ENCODE peak calls at places on chromosomes 16 and 17, in four cellular contexts. X is SK-N-SH, H is GM12878, J is MM.1S. C is an unnamed sample. For H3K4me1, the result is how much of the 10 kb centered on the place peaks cover.

GRCh38 chr17:81402530-81402941 is 7.3 kb downstream of the BAHCC1 start:
- DNase-seq in H (no peak), J (no peak), X (no peak), C (no peak)

GRCh38 chr16:30715777-30716445 is 16.9 kb downstream of the SRCAP start:
- DNase-seq in H (no peak), J (no peak), X (no peak), C (no peak)

GRCh38 chr16:20814761-20815160 is 8.4 kb downstream of the REXO5 start:
- DNase-seq in X (no peak), H (no peak), J (no peak), C (no peak)

GRCh38 chr16:4318171-4318910 is 2.5 kb downstream of the GLIS2 start:
- DNase-seq in H (no peak), J (no peak), X (no peak), C (peak)

GRCh38 chr16:7338826-7339225 is 6.2 kb downstream of the RBFOX1 start:
- DNase-seq in H (no peak), J (no peak), X (no peak), C (no peak)

GRCh38 chr16:56849690-56850680 is 15.0 kb upstream of the SLC12A3 start:
- DNase-seq in J (no peak), H (no peak), X (no peak), C (no peak)

GRCh38 chr17:37019745-37020129 is 71.0 kb downstream of the AATF start:
- DNase-seq in J (no peak), H (no peak), X (no peak), C (no peak)

GRCh38 chr17:81512984-81513668 is 527 bp upstream of the ACTG1 start:
- DNase-seq in X (no peak), J (peak), H (no peak), C (peak)

GRCh38 chr17:71635187-71635586 is 485.6 kb upstream of the SOX9 start:
- DNase-seq in J (no peak), H (no peak), X (no peak), C (no peak)

GRCh38 chr17:8225813-8226535 is 15.6 kb upstream of the AURKB start:
- DNase-seq in H (peak), J (no peak), X (no peak), C (peak)

GRCh38 chr17:57357830-57358426 is 101.6 kb downstream of the MSI2 start:
- DNase-seq in H (peak), J (peak), X (no peak), C (no peak)

GRCh38 chr17:43456661-43457361 is 27.0 kb upstream of the DHX8 start:
- DNase-seq in H (no peak), J (no peak), X (no peak), C (no peak)

GRCh38 chr17:59754547-59754946 is 47.1 kb downstream of the VMP1 start:
- DNase-seq in H (no peak), J (no peak), X (no peak), C (no peak)

GRCh38 chr16:66858740-66859396 is 14.7 kb downstream of the CA7 start:
- DNase-seq in J (no peak), H (no peak), X (peak), C (no peak)

GRCh38 chr16:11089504-11090124 is 145.2 kb downstream of the CLEC16A start:
- DNase-seq in H (no peak), X (no peak), J (no peak), C (no peak)

GRCh38 chr17:35849469-35850348 is 19.0 kb downstream of the HEATR9 start:
- DNase-seq in J (peak), H (peak), X (peak), C (peak)
- TF ChIP-seq CTCF in J (peak), H (peak), X (peak), C (peak)

DNA sequence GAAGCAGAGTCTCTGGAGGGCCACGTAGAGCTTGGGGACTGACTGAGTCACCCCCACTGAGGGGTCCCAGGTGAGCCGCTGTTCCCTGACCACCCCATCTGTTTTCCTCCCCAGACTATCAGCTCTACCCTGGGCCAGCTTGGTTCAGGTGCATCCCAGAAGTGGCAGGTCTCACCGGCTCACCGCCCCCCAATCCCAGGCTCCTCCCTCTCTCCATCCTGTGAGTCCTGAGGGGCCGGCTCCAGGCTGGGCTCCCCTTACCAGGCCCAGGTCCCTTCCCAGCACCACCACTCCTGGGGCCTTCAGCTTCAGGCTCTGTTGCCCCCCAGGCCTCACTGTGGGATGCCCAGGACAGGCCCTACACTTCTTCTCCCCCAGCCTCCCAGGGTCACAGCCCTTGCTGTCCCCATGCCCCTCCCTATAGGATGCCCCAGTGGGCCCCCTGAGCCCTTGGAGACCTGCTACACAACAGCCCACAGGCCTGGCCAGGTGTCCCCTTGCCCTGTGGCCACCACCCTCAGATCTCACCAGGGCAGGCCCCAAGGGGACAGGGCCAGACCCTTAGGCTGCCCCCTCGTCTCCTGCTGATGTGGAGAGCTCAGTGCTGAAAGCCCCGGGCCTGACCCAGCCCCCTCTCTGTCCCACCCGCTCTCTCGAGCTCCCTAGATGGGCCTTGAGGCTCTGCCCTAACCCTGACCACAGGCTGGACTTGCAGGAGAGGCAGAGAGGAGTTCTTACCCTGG is 40.4 kb downstream of the TNFRSF13B start:
- DNase-seq in J (no peak), H (no peak), X (peak), C (no peak)
- H3K4me2 ChIP-seq in J (no peak), H (no peak), X (no peak), C (no peak)

GRCh38 chr17:77479372-77479781 is 338.6 kb downstream of the SEC14L1 start:
- DNase-seq in J (no peak), X (no peak), H (no peak), C (no peak)
- H3K4me1 ChIP-seq in J (under half), X (under half), H (under half), C (half or more)

GRCh38 chr17:76123127-76123499 is 17.9 kb downstream of the FOXJ1 start:
- DNase-seq in X (no peak), H (no peak), J (no peak), C (no peak)

GRCh38 chr17:76125922-76126321 is 15.1 kb downstream of the FOXJ1 start:
- DNase-seq in H (no peak), X (no peak), J (no peak), C (no peak)

GRCh38 chr17:76125391-76125675 is 15.7 kb downstream of the FOXJ1 start:
- DNase-seq in J (no peak), X (no peak), H (no peak), C (no peak)

GRCh38 chr17:76123749-76124581 is 17.1 kb downstream of the FOXJ1 start:
- DNase-seq in J (no peak), X (peak), H (no peak), C (no peak)

DNA sequence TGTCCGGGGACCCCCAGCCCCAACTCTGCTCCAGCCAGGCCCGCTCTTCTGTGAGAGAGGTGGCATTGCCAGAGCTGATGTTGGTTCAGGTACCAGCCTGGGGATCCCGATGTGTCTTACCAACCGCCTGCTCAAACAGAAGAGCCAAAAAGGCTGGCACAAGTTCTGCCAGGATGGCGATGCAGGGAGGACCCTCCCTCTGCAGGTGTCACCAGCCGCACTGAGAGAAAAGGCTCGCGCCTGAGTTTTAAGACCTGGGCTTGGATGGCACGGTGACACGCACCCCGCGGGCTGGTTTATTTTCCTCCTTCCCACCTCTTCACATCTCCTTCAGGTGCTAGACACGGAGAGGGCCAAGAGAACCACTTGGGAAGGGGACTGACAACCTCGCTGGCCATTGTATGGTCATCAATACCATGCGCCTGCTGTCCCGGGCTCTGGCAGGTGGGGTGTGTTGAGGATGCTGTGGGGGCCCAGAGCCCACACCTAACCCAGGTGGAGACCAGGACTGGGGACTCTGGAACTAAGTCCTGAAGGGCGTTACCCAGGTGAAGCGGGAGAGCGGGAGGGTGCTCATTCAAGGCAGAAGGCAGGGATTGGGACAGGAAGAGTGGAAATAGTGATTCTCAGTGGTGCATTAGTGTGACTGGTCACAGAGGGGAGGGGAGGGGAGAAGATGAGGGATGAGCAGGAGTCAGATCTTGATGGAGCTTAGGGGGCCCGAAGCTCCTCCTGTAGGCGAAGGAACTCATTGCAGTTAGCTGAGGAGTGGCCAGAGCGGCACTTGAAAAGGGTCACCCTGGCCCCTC is 16.3 kb downstream of the FOXJ1 start:
- DNase-seq in J (no peak), X (peak), H (no peak), C (peak)
- TF ChIP-seq CTCF in J (peak), X (peak), H (peak), C (peak)

DNA sequence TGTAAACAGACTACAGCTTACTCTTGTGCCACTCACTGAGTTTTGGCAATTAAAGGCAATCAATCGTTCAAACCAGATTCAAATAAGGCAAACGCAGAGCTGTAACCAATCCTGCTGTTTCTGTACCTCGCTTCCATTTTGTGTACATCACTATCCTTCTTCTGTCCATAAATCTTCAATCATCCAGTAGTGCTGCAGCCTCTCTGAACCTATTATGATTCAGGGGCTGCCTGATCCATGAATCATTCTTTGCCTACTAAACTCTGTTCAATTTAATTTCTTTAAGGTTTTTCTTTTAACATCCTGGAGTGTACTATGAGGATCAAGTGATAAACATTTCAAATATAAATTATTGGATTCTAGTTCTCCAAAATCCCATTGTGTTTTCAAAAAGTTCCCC is 93.9 kb downstream of the CEP112 start:
- DNase-seq in H (no peak), J (no peak), X (no peak), C (no peak)
- H3K4me2 ChIP-seq in H (no peak), J (no peak), X (no peak), C (no peak)

GRCh38 chr17:63956296-63956920 is 16.3 kb downstream of the SCN4A start:
- DNase-seq in X (no peak), J (no peak), H (no peak), C (no peak)
- H3K4me1 ChIP-seq in X (under half), J (under half), H (under half), C (under half)

GRCh38 chr16:87418216-87418615 is 26.1 kb downstream of the MAP1LC3B start:
- DNase-seq in J (no peak), H (no peak), X (no peak), C (no peak)
- TF ChIP-seq CTCF in J (no peak), H (no peak), X (no peak), C (no peak)

C was measured in neural progenitor cell.